ENCODE peak calls at places on chromosomes 13 and 19, in ten cellular contexts. A is NCI-H1105 treated with DMSO at 0.1 percent for 48 hours; R is T-helper 9 cell; D is stimulated activated CD8-positive, alpha-beta memory T cell treated with anti-CD3 and anti-CD28 coated beads, Interleukin-2, amount 100 ng/mL, for 48 hours; P is fibroblast of lung; B is NCI-H1694 treated with DMSO at 0.1 percent for 48 hours; S is T-helper 17 cell; L is NCI-H2171 treated with DMSO at 0.1 percent for 48 hours; O is non-pigmented ciliary epithelial cell; Q is heart right ventricle. K is an unnamed sample.

GRCh38 chr13:109479991-109480696 is 306.2 kb downstream of the IRS2 start:
- DNase-seq in A (no peak), R (no peak), D (no peak), P (peak), B (no peak), S (no peak), L (no peak), O (no peak), Q (no peak), K (no peak)

GRCh38 chr19:41531438-41532311 is 44.3 kb upstream of the CEACAM21 start:
- DNase-seq in A (no peak), R (peak), D (peak), P (peak), B (no peak), S (peak), L (no peak), O (peak), Q (peak), K (peak)

GRCh38 chr13:109815651-109816050 is 29.3 kb upstream of the IRS2 start:
- DNase-seq in A (no peak), R (no peak), D (no peak), P (no peak), B (no peak), S (no peak), L (no peak), O (no peak), Q (no peak), K (no peak)

GRCh38 chr13:53285896-53286430 is 257.4 kb downstream of the OLFM4 start:
- DNase-seq in A (no peak), R (no peak), D (no peak), P (no peak), B (no peak), S (no peak), L (no peak), O (no peak), Q (no peak), K (no peak)

GRCh38 chr19:19341026-19341425 is 20.4 kb downstream of the MAU2 start:
- DNase-seq in A (no peak), R (no peak), D (no peak), P (no peak), B (no peak), S (no peak), L (no peak), O (no peak), Q (no peak), K (no peak)

GRCh38 chr13:98992355-98992754 is 14.5 kb upstream of the DOCK9 start:
- DNase-seq in A (no peak), R (no peak), D (no peak), P (no peak), B (no peak), S (no peak), L (no peak), O (no peak), Q (no peak), K (peak)

GRCh38 chr13:60351326-60351725 is 45.7 kb upstream of the TDRD3 start:
- DNase-seq in A (no peak), R (no peak), D (no peak), P (peak), B (no peak), S (no peak), L (no peak), O (peak), Q (no peak), K (peak)

GRCh38 chr13:35144496-35144895 is 202.4 kb downstream of the NBEA start:
- DNase-seq in A (no peak), R (no peak), D (no peak), P (peak), B (no peak), S (no peak), L (no peak), O (no peak), Q (no peak), K (peak)

GRCh38 chr19:35736913-35737886 is 5.1 kb downstream of the IGFLR1 start:
- DNase-seq in A (no peak), R (no peak), D (no peak), P (no peak), B (no peak), S (no peak), L (no peak), O (no peak), Q (no peak), K (no peak)

GRCh38 chr19:29605653-29606419 is at the start of gene POP4:
- DNase-seq in A (peak), R (peak), D (peak), P (peak), B (peak), S (peak), L (peak), O (peak), Q (peak), K (peak)

GRCh38 chr19:38405276-38405675 is 2.4 kb downstream of the FAM98C start:
- DNase-seq in A (no peak), R (no peak), D (no peak), P (no peak), B (no peak), S (no peak), L (no peak), O (no peak), Q (no peak), K (no peak)

GRCh38 chr13:112655898-112656297 is 33.9 kb upstream of the ATP11A start:
- DNase-seq in A (no peak), R (no peak), D (no peak), P (no peak), B (no peak), S (no peak), L (no peak), O (no peak), Q (no peak), K (no peak)

GRCh38 chr19:31386806-31387205 is 37.6 kb upstream of the TSHZ3 start:
- DNase-seq in A (no peak), R (no peak), D (no peak), P (no peak), B (no peak), S (no peak), L (no peak), O (no peak), Q (no peak), K (no peak)

GRCh38 chr13:43545317-43545874 is 241.4 kb downstream of the ENOX1 start:
- DNase-seq in A (no peak), R (no peak), D (no peak), P (no peak), B (no peak), S (no peak), L (no peak), O (no peak), Q (no peak), K (no peak)

GRCh38 chr13:113840541-113841354 is 23.1 kb downstream of the GAS6 start:
- DNase-seq in A (no peak), R (no peak), D (no peak), P (no peak), B (no peak), S (no peak), L (no peak), O (no peak), Q (no peak), K (no peak)

GRCh38 chr13:66835040-66835628 is 395.0 kb downstream of the PCDH9 start:
- DNase-seq in A (peak), R (no peak), D (no peak), P (peak), B (peak), S (no peak), L (peak), O (peak), Q (peak), K (no peak)

GRCh38 chr13:97448503-97449251 is 14.7 kb downstream of the RAP2A start:
- DNase-seq in A (no peak), R (no peak), D (no peak), P (no peak), B (no peak), S (no peak), L (no peak), O (no peak), Q (no peak), K (no peak)

GRCh38 chr19:29702958-29703320 is 12.1 kb downstream of the C19orf12 start:
- DNase-seq in A (no peak), R (no peak), D (no peak), P (no peak), B (no peak), S (no peak), L (no peak), O (no peak), Q (no peak), K (no peak)

GRCh38 chr19:2167896-2168618 is 4.3 kb downstream of the DOT1L start:
- DNase-seq in A (no peak), R (no peak), D (no peak), P (peak), B (no peak), S (no peak), L (no peak), O (no peak), Q (peak), K (peak)

GRCh38 chr13:39590466-39591036 is 12.4 kb downstream of the LHFPL6 start:
- DNase-seq in A (no peak), R (no peak), D (no peak), P (no peak), B (no peak), S (no peak), L (no peak), O (no peak), Q (no peak), K (no peak)

GRCh38 chr19:2294377-2295335 is 12.7 kb upstream of the PEAK3 start:
- DNase-seq in A (no peak), R (no peak), D (no peak), P (peak), B (peak), S (no peak), L (peak), O (no peak), Q (no peak), K (no peak)

GRCh38 chr19:34359140-34359953 is 5.6 kb upstream of the GPI start:
- DNase-seq in A (peak), R (peak), D (peak), P (peak), B (peak), S (peak), L (peak), O (peak), Q (peak), K (peak)

GRCh38 chr13:111897846-111898215 is 169.1 kb upstream of the SOX1 start:
- DNase-seq in A (no peak), R (no peak), D (no peak), P (no peak), B (no peak), S (no peak), L (no peak), O (no peak), Q (no peak), K (no peak)

GRCh38 chr19:30228726-30229523 is 143.3 kb upstream of the ZNF536 start:
- DNase-seq in A (peak), R (no peak), D (no peak), P (no peak), B (no peak), S (no peak), L (peak), O (no peak), Q (no peak), K (no peak)

GRCh38 chr19:6734096-6734696 is 3.2 kb downstream of the GPR108 start:
- DNase-seq in A (no peak), R (no peak), D (no peak), P (no peak), B (no peak), S (no peak), L (no peak), O (no peak), Q (no peak), K (peak)

GRCh38 chr13:44434441-44435141 is 61.0 kb downstream of the SERP2 start:
- DNase-seq in A (no peak), R (no peak), D (no peak), P (no peak), B (no peak), S (no peak), L (no peak), O (no peak), Q (no peak), K (no peak)

GRCh38 chr19:39156230-39156890 is 30.8 kb downstream of the PAK4 start:
- DNase-seq in A (no peak), R (no peak), D (no peak), P (peak), B (no peak), S (no peak), L (no peak), O (no peak), Q (no peak), K (peak)

GRCh38 chr13:27953671-27954405 is 15.3 kb downstream of the CDX2 start:
- DNase-seq in A (peak), R (peak), D (peak), P (peak), B (peak), S (peak), L (peak), O (no peak), Q (peak), K (peak)

GRCh38 chr13:101453784-101454201 is 1.3 kb downstream of the ITGBL1 start:
- DNase-seq in A (no peak), R (no peak), D (no peak), P (no peak), B (no peak), S (no peak), L (no peak), O (no peak), Q (no peak), K (peak)

GRCh38 chr19:2032296-2032941 is 16.9 kb upstream of the BTBD2 start:
- DNase-seq in A (peak), R (no peak), D (no peak), P (peak), B (peak), S (peak), L (peak), O (no peak), Q (peak), K (peak)

GRCh38 chr19:10037809-10038208 is 24.5 kb downstream of the RDH8 start:
- DNase-seq in A (no peak), R (no peak), D (no peak), P (no peak), B (no peak), S (no peak), L (no peak), O (no peak), Q (no peak), K (no peak)

GRCh38 chr19:56156768-56157167 is 15.7 kb downstream of the ZNF444 start:
- DNase-seq in A (no peak), R (no peak), D (no peak), P (no peak), B (no peak), S (no peak), L (no peak), O (no peak), Q (peak), K (no peak)

GRCh38 chr13:51881296-51881695 is 19.5 kb downstream of the CCDC70 start:
- DNase-seq in A (no peak), R (no peak), D (no peak), P (no peak), B (no peak), S (no peak), L (no peak), O (no peak), Q (no peak), K (no peak)

GRCh38 chr13:28792992-28793391 is 27.1 kb upstream of the MTUS2 start:
- DNase-seq in A (no peak), R (no peak), D (no peak), P (peak), B (no peak), S (no peak), L (no peak), O (peak), Q (no peak), K (peak)

GRCh38 chr13:110269509-110270185 is 37.3 kb downstream of the COL4A1 start:
- DNase-seq in A (no peak), R (no peak), D (no peak), P (no peak), B (no peak), S (no peak), L (no peak), O (no peak), Q (no peak), K (no peak)

GRCh38 chr13:65926750-65927171 is 1303.4 kb downstream of the PCDH9 start:
- DNase-seq in A (no peak), R (no peak), D (no peak), P (no peak), B (no peak), S (no peak), L (no peak), O (no peak), Q (peak), K (no peak)

GRCh38 chr13:113404723-113405471 is 41.0 kb upstream of the GRTP1 start:
- DNase-seq in A (peak), R (no peak), D (no peak), P (no peak), B (no peak), S (no peak), L (peak), O (no peak), Q (no peak), K (no peak)

GRCh38 chr19:7705387-7706187 is 3.7 kb upstream of the FCER2 start:
- DNase-seq in A (no peak), R (peak), D (peak), P (no peak), B (no peak), S (peak), L (no peak), O (no peak), Q (peak), K (no peak)

GRCh38 chr13:80168089-80168850 is 172.7 kb downstream of the SPRY2 start:
- DNase-seq in A (no peak), R (no peak), D (no peak), P (peak), B (no peak), S (no peak), L (no peak), O (no peak), Q (no peak), K (peak)

GRCh38 chr13:92963029-92963428 is 263.6 kb upstream of the GPC6 start:
- DNase-seq in A (no peak), R (no peak), D (no peak), P (peak), B (no peak), S (no peak), L (no peak), O (no peak), Q (no peak), K (no peak)

K was measured in HT1080.